ENCODE peak calls at places on chromosomes 16 and 17, in four cellular contexts. X, H, I and R are unnamed samples.

GRCh38 chr16:22844426-22844825 is 30.5 kb downstream of the HS3ST2 start:
- DNase-seq in I (no peak), X (no peak), H (no peak), R (no peak)

GRCh38 chr16:83698964-83699363 is 108.8 kb upstream of the HSBP1 start:
- DNase-seq in H (no peak), I (no peak), X (no peak), R (no peak)

GRCh38 chr17:60139438-60140285 is 10.1 kb upstream of the CA4 start:
- DNase-seq in I (peak; percentile 34), X (peak; percentile 78), H (peak; percentile 59), R (peak; percentile 80)

GRCh38 chr16:3164121-3164991 is 23.6 kb upstream of the OR1F1 start:
- DNase-seq in H (no peak), I (no peak), X (no peak), R (no peak)

GRCh38 chr17:58337600-58338453 is 9.2 kb upstream of the TSPOAP1 start:
- DNase-seq in H (peak; percentile 87), I (peak; percentile 98), X (peak; percentile 82), R (peak; percentile 78)

GRCh38 chr17:9544221-9544620 is 31.4 kb downstream of the STX8 start:
- DNase-seq in I (no peak), H (no peak), X (no peak), R (no peak)

GRCh38 chr17:1606352-1606985 is 22.2 kb downstream of the SLC43A2 start:
- DNase-seq in X (peak; percentile 30), I (no peak), H (no peak), R (peak; percentile 49)

GRCh38 chr17:9022553-9023388 is 1.5 kb downstream of the NTN1 start:
- DNase-seq in I (no peak), H (no peak), X (peak; percentile 40), R (peak; percentile 55)

GRCh38 chr17:80497726-80498241 is 21.4 kb upstream of the NPTX1 start:
- DNase-seq in H (no peak), X (no peak), I (no peak), R (no peak)

GRCh38 chr16:58638148-58639036 is 8.8 kb upstream of the CNOT1 start:
- DNase-seq in I (peak; percentile 85), X (no peak), H (no peak), R (no peak)

GRCh38 chr17:48162946-48163506 is 55.5 kb downstream of the SNX11 start:
- DNase-seq in H (no peak), I (peak; percentile 70), X (peak; percentile 60), R (peak; percentile 69)

GRCh38 chr17:15171433-15172047 is 93.6 kb downstream of the PMP22 start:
- DNase-seq in I (peak; percentile 55), X (peak; percentile 26), H (no peak), R (no peak)

GRCh38 chr17:77924757-77925336 is 33.7 kb upstream of the TNRC6C start:
- DNase-seq in X (no peak), H (no peak), I (peak; percentile 79), R (no peak)

GRCh38 chr17:37742114-37742761 is 2.6 kb downstream of the HNF1B start:
- DNase-seq in I (peak; percentile 38), X (no peak), H (no peak), R (peak; percentile 45)

GRCh38 chr16:29645699-29646187 is 17.3 kb upstream of the SPN start:
- DNase-seq in H (no peak), X (peak; percentile 71), I (peak; percentile 34), R (peak; percentile 76)

GRCh38 chr17:79006001-79006400 is 3.6 kb downstream of the CANT1 start:
- DNase-seq in X (no peak), H (no peak), I (no peak), R (no peak)